ENCODE peak calls at places on chromosome 17, in four cellular contexts. U, Y, G and M are unnamed samples.

GRCh38 chr17:39626671-39627169 is at the start of gene PPP1R1B:
- DNase-seq in G (no peak), Y (peak; percentile 86), U (no peak), M (no peak)

GRCh38 chr17:16313159-16314090 is 39.8 kb downstream of the CENPV start:
- DNase-seq in U (no peak), Y (no peak), G (no peak), M (no peak)

GRCh38 chr17:79742589-79742918 is 11.8 kb downstream of the ENPP7 start:
- DNase-seq in U (no peak), Y (no peak), G (no peak), M (no peak)

GRCh38 chr17:7862692-7863437 is 5.1 kb downstream of the CYB5D1 start:
- DNase-seq in U (peak; percentile 34), G (peak; percentile 20), Y (peak; percentile 91), M (no peak)

GRCh38 chr17:9766970-9767369 is 24.4 kb downstream of the DHRS7C start:
- DNase-seq in G (no peak), U (no peak), Y (no peak), M (peak; percentile 38)

GRCh38 chr17:62933986-62934385 is 32.0 kb upstream of the TANC2 start:
- DNase-seq in U (no peak), G (no peak), Y (no peak), M (no peak)

GRCh38 chr17:82734987-82735866 is at the start of gene FN3K:
- DNase-seq in Y (peak; percentile 93), U (peak; percentile 77), G (peak; percentile 73), M (peak; percentile 87)

GRCh38 chr17:10177921-10178788 is 20.3 kb downstream of the GAS7 start:
- DNase-seq in U (no peak), Y (peak; percentile 93), G (no peak), M (no peak)

GRCh38 chr17:11487469-11487868 is 110.8 kb upstream of the DNAH9 start:
- DNase-seq in Y (peak; percentile 55), G (no peak), U (no peak), M (no peak)

GRCh38 chr17:27158390-27158789 is 135.5 kb upstream of the WSB1 start:
- DNase-seq in Y (no peak), U (no peak), G (no peak), M (no peak)

GRCh38 chr17:66310528-66311148 is 8.2 kb downstream of the PRKCA start:
- DNase-seq in U (no peak), G (no peak), Y (peak; percentile 82), M (no peak)

GRCh38 chr17:1077536-1078061 is 80.7 kb downstream of the TIMM22 start:
- DNase-seq in Y (peak; percentile 69), G (no peak), U (no peak), M (no peak)

GRCh38 chr17:2856727-2857126 is 60.5 kb downstream of the RAP1GAP2 start:
- DNase-seq in Y (peak; percentile 66), U (no peak), G (no peak), M (no peak)

GRCh38 chr17:17079761-17080160 is 37.5 kb downstream of the MPRIP start:
- DNase-seq in U (peak; percentile 21), Y (no peak), G (peak; percentile 56), M (no peak)

GRCh38 chr17:81444610-81445339 is 49.5 kb downstream of the BAHCC1 start:
- DNase-seq in U (no peak), G (no peak), Y (no peak), M (no peak)

GRCh38 chr17:79752175-79752574 is 21.4 kb downstream of the ENPP7 start:
- DNase-seq in G (no peak), Y (no peak), U (no peak), M (no peak)

GRCh38 chr17:73069164-73069774 is 23.2 kb downstream of the SLC39A11 start:
- DNase-seq in U (no peak), Y (no peak), G (no peak), M (no peak)

GRCh38 chr17:6641374-6641818 is 536 bp downstream of the TXNDC17 start:
- DNase-seq in Y (no peak), G (no peak), U (no peak), M (no peak)

GRCh38 chr17:50855708-50856330 is 10.3 kb downstream of the TOB1 start:
- DNase-seq in G (no peak), U (no peak), Y (no peak), M (no peak)

GRCh38 chr17:47850692-47851573 is at the start of gene SP6:
- DNase-seq in G (peak; percentile 35), U (peak; percentile 92), Y (peak; percentile 98), M (no peak)

GRCh38 chr17:78818932-78819331 is 21.7 kb downstream of the USP36 start:
- DNase-seq in U (no peak), Y (no peak), G (no peak), M (no peak)

GRCh38 chr17:39636587-39636926 is 387 bp upstream of the STARD3 start:
- DNase-seq in U (no peak), Y (no peak), G (no peak), M (no peak)

GRCh38 chr17:9228408-9229159 is 207.3 kb downstream of the NTN1 start:
- DNase-seq in U (no peak), Y (no peak), G (no peak), M (no peak)

GRCh38 chr17:50148226-50149098 is 2.0 kb downstream of the PPP1R9B start:
- DNase-seq in G (peak; percentile 53), Y (peak; percentile 89), U (peak; percentile 83), M (no peak)

GRCh38 chr17:21081967-21082366 is 39.2 kb upstream of the USP22 start:
- DNase-seq in Y (no peak), U (no peak), G (no peak), M (no peak)

GRCh38 chr17:61410555-61411089 is 11.0 kb downstream of the TBX2 start:
- DNase-seq in G (peak; percentile 80), U (peak; percentile 63), Y (peak; percentile 98), M (peak; percentile 87)

GRCh38 chr17:45914036-45914717 is 19.8 kb downstream of the MAPT start:
- DNase-seq in G (no peak), Y (no peak), U (no peak), M (no peak)

GRCh38 chr17:72008236-72008874 is 112.5 kb upstream of the SOX9 start:
- DNase-seq in U (no peak), Y (no peak), G (no peak), M (no peak)

GRCh38 chr17:37576281-37576680 is 32.9 kb downstream of the SYNRG start:
- DNase-seq in Y (no peak), U (no peak), G (no peak), M (no peak)

GRCh38 chr17:3271072-3271848 is 26.9 kb downstream of the OR3A1 start:
- DNase-seq in G (no peak), U (no peak), Y (no peak), M (no peak)

GRCh38 chr17:17080181-17080631 is 37.9 kb downstream of the MPRIP start:
- DNase-seq in Y (no peak), G (no peak), U (peak; percentile 7), M (no peak)

GRCh38 chr17:66272699-66273390 is 29.6 kb upstream of the PRKCA start:
- DNase-seq in Y (no peak), G (no peak), U (no peak), M (no peak)

GRCh38 chr17:82914375-82914774 is 74.6 kb upstream of the ZNF750 start:
- DNase-seq in U (no peak), Y (no peak), G (peak; percentile 56), M (no peak)

GRCh38 chr17:41691031-41691777 is 2.5 kb downstream of the EIF1 start:
- DNase-seq in G (no peak), Y (peak; percentile 57), U (no peak), M (no peak)

GRCh38 chr17:41690497-41690896 is 1.8 kb downstream of the EIF1 start:
- DNase-seq in Y (peak; percentile 36), G (no peak), U (no peak), M (no peak)

GRCh38 chr17:41689497-41690299 is 1.0 kb downstream of the EIF1 start:
- DNase-seq in Y (peak; percentile 84), U (no peak), G (no peak), M (no peak)

GRCh38 chr17:41688641-41689496 is at the start of gene EIF1:
- DNase-seq in U (peak; percentile 100), G (peak; percentile 100), Y (peak; percentile 100), M (peak; percentile 100)

GRCh38 chr17:41687828-41688640 is 651 bp upstream of the EIF1 start:
- DNase-seq in U (peak; percentile 70), Y (peak; percentile 66), G (peak; percentile 47), M (no peak)
- TF ChIP-seq CTCF in U (no peak), Y (peak; percentile 49), G (peak; percentile 26), M (peak; percentile 15)

DNA sequence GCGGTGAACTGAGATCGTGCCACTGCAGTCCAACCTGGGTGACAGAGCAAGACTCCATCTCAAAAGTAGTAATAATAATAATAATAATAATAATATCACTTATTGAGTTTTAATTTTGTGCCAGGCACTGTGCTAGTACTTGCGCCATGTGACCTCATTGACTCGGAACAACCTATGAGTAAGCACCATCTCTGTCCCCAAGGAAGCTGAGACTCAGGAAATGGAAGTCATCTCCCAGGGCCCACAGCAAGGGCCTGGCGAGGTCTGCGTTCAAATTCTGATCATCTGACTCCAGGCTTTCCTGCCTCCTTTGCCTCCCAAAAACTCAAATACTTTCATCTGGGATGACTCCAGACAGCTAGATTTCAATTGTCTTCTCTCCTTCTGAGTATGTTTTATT is 162.9 kb downstream of the SEC14L1 start:
- DNase-seq in Y (no peak), U (no peak), G (no peak), M (no peak)
- H3K27ac ChIP-seq in Y (no peak overlapping the region), U (no peak overlapping the region), G (no peak overlapping the region), M (no peak overlapping the region)

GRCh38 chr17:4580291-4580690 is 4.0 kb upstream of the SMTNL2 start:
- DNase-seq in U (no peak), Y (no peak), G (no peak), M (no peak)

GRCh38 chr17:4582101-4582501 is 2.2 kb upstream of the SMTNL2 start:
- DNase-seq in G (no peak), Y (no peak), U (no peak), M (no peak)

GRCh38 chr17:4576729-4577322 is 7.5 kb upstream of the SMTNL2 start:
- DNase-seq in U (no peak), G (no peak), Y (peak; percentile 90), M (no peak)

GRCh38 chr17:4577386-4577993 is 6.8 kb upstream of the SMTNL2 start:
- DNase-seq in Y (no peak), U (no peak), G (no peak), M (no peak)

GRCh38 chr17:4579678-4580077 is 4.7 kb upstream of the SMTNL2 start:
- DNase-seq in U (no peak), G (no peak), Y (no peak), M (no peak)
- TF ChIP-seq CTCF in U (no peak), G (no peak), Y (no peak), M (no peak)

DNA sequence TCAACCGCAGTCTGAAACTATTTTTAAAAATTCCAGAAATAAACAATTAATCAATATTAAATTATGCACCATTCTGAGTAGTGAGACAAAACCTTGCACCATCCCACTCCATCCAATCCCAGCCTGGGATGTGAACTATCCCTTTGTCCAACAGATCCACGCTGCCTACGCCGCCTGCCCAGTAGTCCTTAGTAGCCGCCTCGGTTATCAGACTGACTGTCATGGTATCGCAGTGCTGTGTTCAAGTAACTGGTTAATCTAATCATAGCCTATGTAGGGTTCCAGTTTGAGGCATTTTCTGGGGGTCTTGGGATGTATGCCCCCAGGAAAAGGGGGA is 437.7 kb downstream of the HS3ST3B1 start:
- DNase-seq in Y (peak; percentile 32), U (no peak), G (no peak), M (no peak)
- H3K27ac ChIP-seq in Y (no peak overlapping the region), U (peak overlapping the region; percentile 19), G (no peak overlapping the region), M (peak overlapping the region; percentile 60)

DNA sequence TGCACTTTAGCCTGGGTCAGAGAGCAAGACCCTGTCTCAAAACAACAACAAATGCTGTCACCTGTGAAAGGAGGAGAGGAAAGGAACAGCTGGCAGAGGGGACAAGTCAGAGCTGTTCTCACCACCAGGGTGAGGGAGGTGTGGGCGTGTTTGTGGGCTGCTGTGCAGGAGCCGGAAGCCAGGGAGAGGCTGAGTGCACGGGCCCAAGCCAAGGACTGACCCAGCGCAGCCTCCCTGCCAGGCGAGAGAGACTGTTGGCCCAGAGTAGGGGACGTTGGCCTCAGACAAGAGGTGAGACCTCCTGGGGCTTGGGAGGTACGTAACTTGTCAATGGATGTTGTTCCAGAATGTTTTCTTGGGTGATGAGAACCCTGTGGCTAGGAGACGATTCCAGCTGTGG is 10.7 kb downstream of the SPNS2 start:
- DNase-seq in G (no peak), Y (no peak), U (peak; percentile 61), M (no peak)
- TF ChIP-seq CTCF in G (peak; percentile 18), Y (peak; percentile 14), U (no peak), M (no peak)